ENCODE peak calls at places on chromosomes 1 and 21, in six cellular contexts. A is BE2C, S is GM12878, H is heart left ventricle, K is brain microvascular endothelial cell, V is pancreas. P is an unnamed sample.

GRCh38 chr1:59029768-59030167 is 245.9 kb upstream of the JUN start:
- DNase-seq in A (no peak), S (no peak), H (no peak), K (peak), V (no peak), P (no peak)

GRCh38 chr1:50995651-50996050 is 25.6 kb downstream of the CDKN2C start:
- DNase-seq in A (no peak), S (no peak), H (no peak), K (no peak), V (no peak), P (no peak)

GRCh38 chr1:53237638-53238037 is 680 bp downstream of the MAGOH start:
- DNase-seq in A (no peak), S (no peak), H (no peak), K (no peak), V (no peak), P (no peak)

GRCh38 chr1:210743038-210743437 is 390.9 kb downstream of the KCNH1 start:
- DNase-seq in A (no peak), S (no peak), H (no peak), K (no peak), V (no peak), P (no peak)

GRCh38 chr21:15841856-15842564 is 112.2 kb downstream of the USP25 start:
- DNase-seq in A (no peak), S (no peak), H (no peak), K (peak), V (no peak), P (no peak)

GRCh38 chr1:207805841-207806421 is 54.1 kb downstream of the CD46 start:
- DNase-seq in A (peak), S (no peak), H (peak), K (peak), V (peak), P (peak)

GRCh38 chr1:231918239-231919015 is 291.8 kb downstream of the DISC1 start:
- DNase-seq in A (no peak), S (peak), H (no peak), K (peak), V (no peak), P (no peak)

GRCh38 chr1:36136535-36136934 is 11.5 kb upstream of the COL8A2 start:
- DNase-seq in A (no peak), S (no peak), H (peak), K (peak), V (no peak), P (no peak)

GRCh38 chr1:245952383-245952989 is 554.6 kb downstream of the SMYD3 start:
- DNase-seq in A (no peak), S (peak), H (no peak), K (no peak), V (no peak), P (no peak)

GRCh38 chr21:27805696-27806095 is 838.8 kb upstream of the ADAMTS5 start:
- DNase-seq in A (no peak), S (no peak), H (no peak), K (no peak), V (no peak), P (no peak)

GRCh38 chr21:42658320-42659105 is 5.1 kb downstream of the PDE9A start:
- DNase-seq in A (no peak), S (no peak), H (no peak), K (no peak), V (no peak), P (no peak)

DNA sequence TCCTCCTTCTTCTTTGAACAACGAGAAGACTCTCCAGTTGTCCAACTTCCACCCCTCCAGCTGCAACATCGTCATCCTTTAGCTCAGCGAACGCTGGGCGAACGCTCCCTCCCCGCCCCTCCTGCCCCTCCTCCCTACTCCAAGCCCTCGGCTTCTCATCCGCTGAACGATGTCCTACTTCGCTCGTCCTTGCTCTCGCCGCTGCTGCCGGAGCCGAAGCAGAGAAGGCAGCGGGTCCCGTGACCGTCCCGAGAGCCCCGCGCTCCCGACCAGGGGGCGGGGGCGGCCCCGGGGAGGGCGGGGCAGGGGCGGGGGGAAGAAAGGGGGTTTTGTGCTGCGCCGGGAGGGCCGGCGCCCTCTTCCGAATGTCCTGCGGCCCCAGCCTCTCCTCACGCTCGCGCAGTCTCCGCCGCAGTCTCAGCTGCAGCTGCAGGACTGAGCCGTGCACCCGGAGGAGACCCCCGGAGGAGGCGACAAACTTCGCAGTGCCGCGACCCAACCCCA is at the start of gene BCAN:
- DNase-seq in A (peak), S (no peak), H (peak), K (no peak), V (no peak), P (no peak)
- H3K4me3 ChIP-seq in A (peak), S (no peak), H (peak), K (no peak), V (peak), P (peak)

GRCh38 chr1:40316595-40317393 is at the start of gene COL9A2:
- DNase-seq in A (peak), S (no peak), H (no peak), K (no peak), V (peak), P (peak)
- TF ChIP-seq CTCF in A (no peak), S (no peak), H (no peak), K (no peak), V (no peak), P (no peak)

GRCh38 chr1:167220537-167221125 is at the start of gene POU2F1:
- DNase-seq in A (peak), S (peak), H (peak), K (peak), V (peak), P (peak)
- H3K4me3 ChIP-seq in A (peak), S (peak), H (peak), K (peak), V (peak), P (peak)

GRCh38 chr1:145996433-145997155 is at the start of gene TXNIP:
- DNase-seq in A (peak), S (peak), H (peak), K (peak), V (peak), P (peak)
- TF ChIP-seq CTCF in A (no peak), S (no peak), H (no peak), K (no peak), V (no peak), P (no peak)

DNA sequence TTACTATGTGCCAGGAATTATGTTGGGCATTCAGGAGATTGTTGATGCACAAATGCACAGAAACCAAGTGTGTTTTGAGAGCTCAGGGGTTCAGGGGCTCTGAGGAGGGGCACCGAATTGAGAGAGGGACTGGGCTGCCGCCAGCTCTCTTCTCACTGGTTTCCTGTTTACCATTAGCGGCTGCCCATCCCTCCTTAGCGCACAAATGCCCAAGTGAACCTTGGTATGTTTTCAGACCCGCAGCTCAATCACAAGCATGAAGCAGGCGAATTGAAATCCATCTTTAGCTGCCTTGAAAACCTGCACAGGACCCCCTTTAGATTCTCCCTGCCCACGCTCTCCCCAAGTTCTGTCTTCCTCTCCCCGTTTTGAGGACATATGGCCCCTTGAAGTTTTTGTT is 61.2 kb upstream of the ACOT11 start:
- DNase-seq in A (no peak), S (no peak), H (no peak), K (no peak), V (no peak), P (no peak)
- H3K4me3 ChIP-seq in A (no peak), S (no peak), H (no peak), K (no peak), V (peak), P (no peak)

GRCh38 chr1:219567341-219567947 is 45.5 kb downstream of the ZC3H11B start:
- DNase-seq in A (no peak), S (peak), H (no peak), K (peak), V (no peak), P (no peak)
- TF ChIP-seq CTCF in A (peak), S (peak), H (peak), K (peak), V (peak), P (no peak)